ENCODE peak calls at places on chromosome 9, in seven cellular contexts. N is Panc1, B is fibroblast of lung, A is bronchial epithelial cell, F is AG04450, Q is heart left ventricle, O is pancreas. M is an unnamed sample.

GRCh38 chr9:73081979-73082657 is 69.5 kb upstream of the ANXA1 start:
- DNase-seq in N (no peak), B (peak), A (peak), F (no peak), Q (no peak), O (no peak), M (no peak)

GRCh38 chr9:123609844-123610243 is 253.8 kb downstream of the CRB2 start:
- DNase-seq in N (no peak), B (no peak), A (no peak), F (no peak), Q (no peak), O (no peak), M (no peak)

GRCh38 chr9:93595461-93595860 is 19.1 kb downstream of the PHF2 start:
- DNase-seq in N (no peak), B (no peak), A (no peak), F (no peak), Q (no peak), O (no peak), M (no peak)

GRCh38 chr9:21326526-21327139 is 8.6 kb downstream of the KLHL9 start:
- DNase-seq in N (no peak), B (peak), A (peak), F (no peak), Q (no peak), O (no peak), M (no peak)

GRCh38 chr9:137817236-137818200 is 60.1 kb upstream of the CACNA1B start:
- DNase-seq in N (no peak), B (no peak), A (no peak), F (no peak), Q (no peak), O (no peak), M (no peak)

GRCh38 chr9:26012797-26013594 is 334.8 kb upstream of the TUSC1 start:
- DNase-seq in N (no peak), B (peak), A (no peak), F (no peak), Q (no peak), O (no peak), M (no peak)

GRCh38 chr9:125233678-125234077 is 7.5 kb downstream of the HSPA5 start:
- DNase-seq in N (peak), B (peak), A (peak), F (peak), Q (no peak), O (no peak), M (no peak)

GRCh38 chr9:137458194-137459146 is 664 bp downstream of the NSMF start:
- DNase-seq in N (no peak), B (peak), A (no peak), F (no peak), Q (peak), O (peak), M (no peak)

GRCh38 chr9:124269556-124269955 is 11.8 kb downstream of the NEK6 start:
- DNase-seq in N (no peak), B (no peak), A (no peak), F (no peak), Q (no peak), O (no peak), M (no peak)

GRCh38 chr9:124800306-124801259 is 23.6 kb downstream of the OLFML2A start:
- DNase-seq in N (no peak), B (peak), A (peak), F (no peak), Q (peak), O (no peak), M (no peak)

DNA sequence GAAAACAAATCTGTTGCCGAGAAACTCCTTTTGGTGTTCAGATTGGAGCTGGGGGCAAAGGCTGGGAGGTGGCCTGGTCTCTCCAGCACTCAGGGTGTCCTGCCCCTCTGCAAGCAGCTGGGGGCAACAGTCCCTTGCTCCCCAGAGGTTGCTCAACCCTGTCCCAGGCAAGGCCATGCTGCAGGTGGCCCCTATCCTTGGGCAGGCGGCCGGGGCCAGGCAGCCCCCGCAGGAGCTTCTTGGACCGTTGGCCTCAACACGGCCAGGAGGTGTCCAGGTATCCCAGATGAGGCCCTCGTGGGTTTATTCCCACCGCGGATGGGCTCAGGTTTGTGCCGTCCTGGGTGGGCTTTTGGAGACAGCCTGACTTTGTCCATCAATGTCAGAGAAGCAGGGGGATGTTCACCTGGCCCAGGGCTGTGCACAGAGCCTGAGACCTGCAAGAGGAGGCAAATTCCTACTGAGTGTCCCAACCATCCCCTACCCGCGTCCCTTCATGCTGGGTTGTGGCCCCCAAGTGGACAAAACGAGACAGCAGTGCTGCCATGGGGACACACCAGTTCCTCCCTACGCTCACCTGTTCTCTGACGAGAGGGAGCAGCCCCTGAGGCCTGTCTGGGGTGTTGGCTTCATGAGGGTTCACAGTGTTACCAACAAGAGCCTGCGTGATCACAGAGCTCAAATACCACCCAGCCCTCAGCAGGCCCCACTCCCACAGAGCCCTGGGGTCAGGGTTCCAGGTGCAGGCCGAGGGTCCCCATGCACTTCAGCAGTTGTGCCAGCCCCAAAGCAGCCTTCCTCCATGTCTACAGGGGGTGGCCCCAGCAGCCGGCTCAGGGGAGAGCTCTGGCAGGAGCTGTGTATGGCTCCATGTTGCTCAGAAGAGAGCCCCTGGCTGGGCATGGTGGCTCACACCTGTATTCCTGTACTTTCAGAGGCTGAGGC is 9.5 kb upstream of the CCDC187 start:
- DNase-seq in N (no peak), B (no peak), A (no peak), F (no peak), Q (no peak), O (no peak), M (no peak)
- TF ChIP-seq CTCF in N (no peak), B (no peak), A (no peak), F (no peak), Q (no peak), O (no peak), M (no peak)

GRCh38 chr9:91004992-91005391 is 203.4 kb downstream of the SYK start:
- DNase-seq in N (no peak), B (no peak), A (no peak), F (no peak), Q (no peak), O (no peak), M (no peak)
- TF ChIP-seq CTCF in N (no peak), B (no peak), A (no peak), F (no peak), Q (no peak), O (no peak), M (no peak)

GRCh38 chr9:136324501-136325300 is 2.6 kb upstream of the GPSM1 start:
- DNase-seq in N (no peak), B (no peak), A (no peak), F (no peak), Q (no peak), O (no peak), M (no peak)
- TF ChIP-seq CTCF in N (no peak), B (no peak), A (no peak), F (peak), Q (no peak), O (no peak), M (no peak)

GRCh38 chr9:79570449-79571308 is 1.1 kb upstream of the TLE4 start:
- DNase-seq in N (no peak), B (peak), A (no peak), F (no peak), Q (peak), O (peak), M (peak)

GRCh38 chr9:79569814-79570448 is 1.8 kb upstream of the TLE4 start:
- DNase-seq in N (no peak), B (no peak), A (no peak), F (no peak), Q (no peak), O (no peak), M (no peak)

GRCh38 chr9:79568337-79569084 is 3.3 kb upstream of the TLE4 start:
- DNase-seq in N (no peak), B (no peak), A (no peak), F (no peak), Q (no peak), O (no peak), M (no peak)

GRCh38 chr9:79565245-79565644 is 6.5 kb upstream of the TLE4 start:
- DNase-seq in N (no peak), B (no peak), A (peak), F (no peak), Q (no peak), O (no peak), M (no peak)

DNA sequence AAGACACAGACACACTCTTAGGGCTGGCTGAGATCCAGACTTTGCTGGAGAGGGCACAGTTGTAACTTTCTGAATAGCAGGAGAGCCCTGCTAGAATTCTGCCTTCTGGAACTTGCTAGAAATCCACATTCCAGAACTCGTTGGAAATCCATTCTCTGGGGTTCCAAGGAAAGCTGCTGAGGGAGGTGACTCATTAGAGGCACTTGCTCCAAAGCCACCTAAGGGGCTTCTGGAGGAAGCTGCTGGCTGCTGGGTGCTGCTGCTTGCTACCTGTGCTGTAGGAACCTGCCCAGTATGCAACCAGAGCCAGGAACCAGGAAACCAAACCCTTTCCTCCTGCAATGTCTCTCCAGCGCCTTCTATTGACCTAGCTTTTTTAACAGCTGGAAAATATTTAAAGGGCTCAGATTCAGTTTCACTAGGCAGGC is 4.1 kb upstream of the TLE4 start:
- DNase-seq in N (no peak), B (no peak), A (peak), F (no peak), Q (no peak), O (no peak), M (no peak)
- TF ChIP-seq CTCF in N (peak), B (no peak), A (peak), F (peak), Q (no peak), O (no peak), M (no peak)

M was measured in type B pancreatic cell.